ENCODE peak calls at places on chromosome 17, in six cellular contexts. K is GM12891, J is colonic mucosa, H is neural crest cell, E is ecto neural progenitor cell, M is anterior cingulate cortex. Y is an unnamed sample.

GRCh38 chr17:41553987-41554680 is 17.7 kb downstream of the KRT9 start:
- DNase-seq in M (no peak), K (no peak), J (no peak), H (no peak), E (no peak), Y (no peak)

GRCh38 chr17:66781135-66781534 is 53.8 kb upstream of the CACNG5 start:
- DNase-seq in E (no peak), K (no peak), H (no peak), J (no peak), M (no peak), Y (no peak)

GRCh38 chr17:80260791-80261158 is at the start of gene RNF213:
- DNase-seq in E (peak; percentile 83), K (peak; percentile 68), J (peak; percentile 49), H (peak; percentile 40), M (no peak), Y (peak; percentile 57)

GRCh38 chr17:29573871-29574731 is 5.6 kb downstream of the TP53I13 start:
- DNase-seq in H (no peak), E (no peak), K (no peak), M (no peak), J (peak; percentile 16), Y (no peak)

GRCh38 chr17:71709271-71709670 is 411.5 kb upstream of the SOX9 start:
- DNase-seq in M (no peak), K (no peak), H (no peak), E (no peak), J (no peak), Y (no peak)

GRCh38 chr17:71313866-71314265 is 807.0 kb upstream of the SOX9 start:
- DNase-seq in E (no peak), K (no peak), H (no peak), J (no peak), M (no peak), Y (no peak)

GRCh38 chr17:73269791-73270190 is 8.1 kb upstream of the CPSF4L start:
- DNase-seq in H (no peak), J (no peak), M (no peak), K (no peak), E (no peak), Y (no peak)

GRCh38 chr17:27621557-27621956 is 9.4 kb upstream of the LGALS9 start:
- DNase-seq in M (no peak), E (no peak), H (no peak), K (no peak), J (no peak), Y (no peak)

GRCh38 chr17:39663688-39664580 is 1.2 kb upstream of the TCAP start:
- DNase-seq in K (no peak), M (no peak), J (peak; percentile 71), E (peak; percentile 71), H (no peak), Y (no peak)

GRCh38 chr17:78556812-78557211 is 20.4 kb downstream of the DNAH17 start:
- DNase-seq in H (no peak), J (no peak), E (no peak), K (no peak), M (no peak), Y (no peak)

GRCh38 chr17:57838453-57838852 is 11.4 kb downstream of the MRPS23 start:
- DNase-seq in M (no peak), K (no peak), E (no peak), J (no peak), H (no peak), Y (no peak)

GRCh38 chr17:956905-957304 is 22.7 kb downstream of the NXN start:
- DNase-seq in M (no peak), J (no peak), H (no peak), K (no peak), E (no peak), Y (no peak)

GRCh38 chr17:39735882-39736281 is 1.9 kb upstream of the GRB7 start:
- DNase-seq in K (no peak), H (no peak), E (no peak), J (no peak), M (no peak), Y (no peak)

GRCh38 chr17:46756061-46756735 is 62.3 kb downstream of the WNT3 start:
- DNase-seq in E (no peak), H (no peak), M (no peak), J (no peak), K (no peak), Y (no peak)

GRCh38 chr17:49997773-49998703 is 3.0 kb upstream of the DLX3 start:
- DNase-seq in M (peak; percentile 54), J (peak; percentile 87), E (peak; percentile 94), K (peak; percentile 80), H (peak; percentile 90), Y (peak; percentile 75)

GRCh38 chr17:79695293-79696158 is 35.2 kb upstream of the ENPP7 start:
- DNase-seq in K (no peak), J (no peak), E (no peak), H (no peak), M (no peak), Y (no peak)

GRCh38 chr17:75524269-75524970 is 1.1 kb upstream of the LLGL2 start:
- DNase-seq in J (no peak), K (no peak), E (no peak), M (no peak), H (no peak), Y (no peak)

GRCh38 chr17:3924421-3925350 is 8.4 kb upstream of the P2RX1 start:
- DNase-seq in M (no peak), E (peak; percentile 68), H (peak; percentile 51), J (peak; percentile 40), K (no peak), Y (no peak)

GRCh38 chr17:4362141-4362540 is 4.3 kb downstream of the UBE2G1 start:
- DNase-seq in H (no peak), J (no peak), E (no peak), K (no peak), M (no peak), Y (no peak)

GRCh38 chr17:30526401-30526800 is 49.2 kb downstream of the GOSR1 start:
- DNase-seq in M (no peak), H (no peak), J (no peak), K (no peak), E (no peak), Y (no peak)

GRCh38 chr17:35486920-35487727 is 38.6 kb upstream of the SLFN13 start:
- DNase-seq in J (peak; percentile 32), H (no peak), E (no peak), M (no peak), K (peak; percentile 62), Y (peak; percentile 59)

GRCh38 chr17:16314189-16314588 is 39.1 kb downstream of the CENPV start:
- DNase-seq in J (no peak), H (no peak), M (no peak), E (no peak), K (no peak), Y (no peak)

GRCh38 chr17:67359960-67360817 is 6.2 kb downstream of the PSMD12 start:
- DNase-seq in H (no peak), J (no peak), E (no peak), K (peak; percentile 30), M (no peak), Y (no peak)

GRCh38 chr17:14845562-14846335 is 419.4 kb downstream of the PMP22 start:
- DNase-seq in M (no peak), H (no peak), E (no peak), K (no peak), J (no peak), Y (no peak)

GRCh38 chr17:27384261-27384701 is 72.0 kb upstream of the KSR1 start:
- DNase-seq in H (no peak), J (no peak), E (no peak), M (peak; percentile 24), K (no peak), Y (no peak)

GRCh38 chr17:10316986-10317834 is 55.6 kb downstream of the MYH13 start:
- DNase-seq in H (peak; percentile 50), J (peak; percentile 71), K (peak; percentile 33), E (peak; percentile 76), M (peak; percentile 3), Y (peak; percentile 38)

GRCh38 chr17:64377769-64378282 is 12.8 kb downstream of the PECAM1 start:
- DNase-seq in J (no peak), M (no peak), K (no peak), E (no peak), H (no peak), Y (no peak)

GRCh38 chr17:57838857-57839570 is 10.8 kb downstream of the MRPS23 start:
- DNase-seq in H (no peak), K (no peak), M (no peak), J (no peak), E (no peak), Y (no peak)

GRCh38 chr17:58352843-58353719 is 1.1 kb upstream of the SUPT4H1 start:
- DNase-seq in H (no peak), E (no peak), K (no peak), M (no peak), J (no peak), Y (peak; percentile 57)

GRCh38 chr17:79628861-79629547 is 18.2 kb upstream of the RBFOX3 start:
- DNase-seq in J (no peak), H (no peak), E (peak; percentile 48), K (no peak), M (no peak), Y (peak; percentile 8)

Y was measured in left colon.